ENCODE peak calls at places on chromosomes 16 and 17, in nine cellular contexts. One of them, this sample, is unnamed.

GRCh38 chr16:77213542-77214108 is 14.4 kb downstream of the SYCE1L start:
- DNase-seq in cardiac fibroblast: peak; percentile 90
- DNase-seq in GM13976: no peak
- DNase-seq in T-helper 2 cell: no peak
- DNase-seq in choroid plexus epithelial cell: peak; percentile 67
- DNase-seq in ascending aorta: no peak
- DNase-seq in activated B cell treated with CpG ODN at 0.5 μM for 24 hours: no peak
- DNase-seq in LHCN-M2: peak; percentile 95
- DNase-seq in GM03348: peak; percentile 68
- DNase-seq in this sample: peak; percentile 34

GRCh38 chr17:73338566-73339247 is 26.9 kb upstream of the CDC42EP4 start:
- DNase-seq in cardiac fibroblast: no peak
- DNase-seq in GM13976: no peak
- DNase-seq in T-helper 2 cell: no peak
- DNase-seq in choroid plexus epithelial cell: no peak
- DNase-seq in ascending aorta: no peak
- DNase-seq in activated B cell treated with CpG ODN at 0.5 μM for 24 hours: no peak
- DNase-seq in LHCN-M2: no peak
- DNase-seq in GM03348: no peak
- DNase-seq in this sample: no peak

GRCh38 chr16:84449156-84450140 is 55.0 kb downstream of the MEAK7 start:
- DNase-seq in cardiac fibroblast: no peak
- DNase-seq in GM13976: no peak
- DNase-seq in T-helper 2 cell: no peak
- DNase-seq in choroid plexus epithelial cell: no peak
- DNase-seq in ascending aorta: no peak
- DNase-seq in activated B cell treated with CpG ODN at 0.5 μM for 24 hours: no peak
- DNase-seq in LHCN-M2: no peak
- DNase-seq in GM03348: no peak
- DNase-seq in this sample: no peak

GRCh38 chr17:73474370-73474988 is 162.7 kb upstream of the CDC42EP4 start:
- DNase-seq in cardiac fibroblast: peak; percentile 65
- DNase-seq in GM13976: no peak
- DNase-seq in T-helper 2 cell: no peak
- DNase-seq in choroid plexus epithelial cell: peak; percentile 86
- DNase-seq in ascending aorta: no peak
- DNase-seq in activated B cell treated with CpG ODN at 0.5 μM for 24 hours: no peak
- DNase-seq in LHCN-M2: peak; percentile 1
- DNase-seq in GM03348: peak; percentile 61
- DNase-seq in this sample: peak; percentile 82

GRCh38 chr16:25040543-25040942 is 25.4 kb upstream of the ARHGAP17 start:
- DNase-seq in cardiac fibroblast: no peak
- DNase-seq in GM13976: no peak
- DNase-seq in T-helper 2 cell: peak; percentile 57
- DNase-seq in choroid plexus epithelial cell: no peak
- DNase-seq in ascending aorta: no peak
- DNase-seq in activated B cell treated with CpG ODN at 0.5 μM for 24 hours: peak; percentile 40
- DNase-seq in LHCN-M2: no peak
- DNase-seq in GM03348: no peak
- DNase-seq in this sample: no peak

GRCh38 chr16:56767018-56767417 is 37.1 kb downstream of the NUP93 start:
- DNase-seq in cardiac fibroblast: no peak
- DNase-seq in GM13976: no peak
- DNase-seq in T-helper 2 cell: no peak
- DNase-seq in choroid plexus epithelial cell: no peak
- DNase-seq in ascending aorta: no peak
- DNase-seq in activated B cell treated with CpG ODN at 0.5 μM for 24 hours: no peak
- DNase-seq in LHCN-M2: no peak
- DNase-seq in GM03348: no peak
- DNase-seq in this sample: no peak

GRCh38 chr16:49961087-49961486 is 63.9 kb upstream of the CNEP1R1 start:
- DNase-seq in cardiac fibroblast: peak; percentile 28
- DNase-seq in GM13976: no peak
- DNase-seq in T-helper 2 cell: no peak
- DNase-seq in choroid plexus epithelial cell: peak; percentile 48
- DNase-seq in ascending aorta: no peak
- DNase-seq in activated B cell treated with CpG ODN at 0.5 μM for 24 hours: no peak
- DNase-seq in LHCN-M2: no peak
- DNase-seq in GM03348: no peak
- DNase-seq in this sample: no peak

GRCh38 chr17:57256708-57257112 is 387 bp downstream of the MSI2 start:
- DNase-seq in cardiac fibroblast: peak; percentile 19
- DNase-seq in GM13976: no peak
- DNase-seq in T-helper 2 cell: peak; percentile 64
- DNase-seq in choroid plexus epithelial cell: peak; percentile 26
- DNase-seq in ascending aorta: no peak
- DNase-seq in activated B cell treated with CpG ODN at 0.5 μM for 24 hours: no peak
- DNase-seq in LHCN-M2: peak; percentile 19
- DNase-seq in GM03348: peak; percentile 48
- DNase-seq in this sample: no peak

GRCh38 chr16:1989826-1990335 is at the start of gene SYNGR3:
- DNase-seq in cardiac fibroblast: no peak
- DNase-seq in GM13976: peak; percentile 66
- DNase-seq in T-helper 2 cell: peak; percentile 35
- DNase-seq in choroid plexus epithelial cell: no peak
- DNase-seq in ascending aorta: no peak
- DNase-seq in activated B cell treated with CpG ODN at 0.5 μM for 24 hours: peak; percentile 38
- DNase-seq in LHCN-M2: no peak
- DNase-seq in GM03348: peak; percentile 47
- DNase-seq in this sample: no peak

GRCh38 chr17:142876-143784 is 5.8 kb downstream of the SCGB1C2 start:
- DNase-seq in cardiac fibroblast: no peak
- DNase-seq in GM13976: no peak
- DNase-seq in T-helper 2 cell: no peak
- DNase-seq in choroid plexus epithelial cell: no peak
- DNase-seq in ascending aorta: no peak
- DNase-seq in activated B cell treated with CpG ODN at 0.5 μM for 24 hours: peak; percentile 4
- DNase-seq in LHCN-M2: no peak
- DNase-seq in GM03348: no peak
- DNase-seq in this sample: peak; percentile 2

GRCh38 chr16:47715442-47716054 is 254.4 kb downstream of the PHKB start:
- DNase-seq in cardiac fibroblast: no peak
- DNase-seq in GM13976: no peak
- DNase-seq in T-helper 2 cell: peak; percentile 8
- DNase-seq in choroid plexus epithelial cell: no peak
- DNase-seq in ascending aorta: no peak
- DNase-seq in activated B cell treated with CpG ODN at 0.5 μM for 24 hours: no peak
- DNase-seq in LHCN-M2: no peak
- DNase-seq in GM03348: no peak
- DNase-seq in this sample: no peak

GRCh38 chr16:29012913-29013641 is 28.2 kb downstream of the LAT start:
- DNase-seq in cardiac fibroblast: no peak
- DNase-seq in GM13976: no peak
- DNase-seq in T-helper 2 cell: peak; percentile 94
- DNase-seq in choroid plexus epithelial cell: peak; percentile 15
- DNase-seq in ascending aorta: no peak
- DNase-seq in activated B cell treated with CpG ODN at 0.5 μM for 24 hours: no peak
- DNase-seq in LHCN-M2: no peak
- DNase-seq in GM03348: no peak
- DNase-seq in this sample: no peak

GRCh38 chr16:83956336-83957289 is 3.6 kb downstream of the OSGIN1 start:
- DNase-seq in cardiac fibroblast: peak; percentile 84
- DNase-seq in GM13976: peak; percentile 91
- DNase-seq in T-helper 2 cell: peak; percentile 71
- DNase-seq in choroid plexus epithelial cell: peak; percentile 88
- DNase-seq in ascending aorta: peak; percentile 36
- DNase-seq in activated B cell treated with CpG ODN at 0.5 μM for 24 hours: peak; percentile 66
- DNase-seq in LHCN-M2: peak; percentile 46
- DNase-seq in GM03348: peak; percentile 81
- DNase-seq in this sample: peak; percentile 78

GRCh38 chr17:81004336-81005015 is 12.8 kb downstream of the CHMP6 start:
- DNase-seq in cardiac fibroblast: no peak
- DNase-seq in GM13976: peak; percentile 54
- DNase-seq in T-helper 2 cell: peak; percentile 44
- DNase-seq in choroid plexus epithelial cell: no peak
- DNase-seq in ascending aorta: no peak
- DNase-seq in activated B cell treated with CpG ODN at 0.5 μM for 24 hours: no peak
- DNase-seq in LHCN-M2: no peak
- DNase-seq in GM03348: no peak
- DNase-seq in this sample: no peak

GRCh38 chr17:42087736-42088705 is 10.3 kb downstream of the ZNF385C start:
- DNase-seq in cardiac fibroblast: no peak
- DNase-seq in GM13976: no peak
- DNase-seq in T-helper 2 cell: no peak
- DNase-seq in choroid plexus epithelial cell: no peak
- DNase-seq in ascending aorta: no peak
- DNase-seq in activated B cell treated with CpG ODN at 0.5 μM for 24 hours: no peak
- DNase-seq in LHCN-M2: no peak
- DNase-seq in GM03348: no peak
- DNase-seq in this sample: no peak

GRCh38 chr17:77247609-77248008 is 106.8 kb downstream of the SEC14L1 start:
- DNase-seq in cardiac fibroblast: no peak
- DNase-seq in GM13976: no peak
- DNase-seq in T-helper 2 cell: no peak
- DNase-seq in choroid plexus epithelial cell: no peak
- DNase-seq in ascending aorta: no peak
- DNase-seq in activated B cell treated with CpG ODN at 0.5 μM for 24 hours: no peak
- DNase-seq in LHCN-M2: no peak
- DNase-seq in GM03348: no peak
- DNase-seq in this sample: no peak

GRCh38 chr16:76932541-76933211 is 258.3 kb upstream of the MON1B start:
- DNase-seq in cardiac fibroblast: peak; percentile 63
- DNase-seq in GM13976: no peak
- DNase-seq in T-helper 2 cell: peak; percentile 24
- DNase-seq in choroid plexus epithelial cell: peak; percentile 18
- DNase-seq in ascending aorta: no peak
- DNase-seq in activated B cell treated with CpG ODN at 0.5 μM for 24 hours: no peak
- DNase-seq in LHCN-M2: no peak
- DNase-seq in GM03348: no peak
- DNase-seq in this sample: no peak

GRCh38 chr17:3794890-3795757 is 5.9 kb downstream of the ITGAE start:
- DNase-seq in cardiac fibroblast: peak; percentile 64
- DNase-seq in GM13976: no peak
- DNase-seq in T-helper 2 cell: no peak
- DNase-seq in choroid plexus epithelial cell: peak; percentile 56
- DNase-seq in ascending aorta: no peak
- DNase-seq in activated B cell treated with CpG ODN at 0.5 μM for 24 hours: no peak
- DNase-seq in LHCN-M2: no peak
- DNase-seq in GM03348: peak; percentile 36
- DNase-seq in this sample: no peak

GRCh38 chr17:787641-788221 is 5.6 kb downstream of the MRM3 start:
- DNase-seq in cardiac fibroblast: no peak
- DNase-seq in GM13976: no peak
- DNase-seq in T-helper 2 cell: no peak
- DNase-seq in choroid plexus epithelial cell: no peak
- DNase-seq in ascending aorta: no peak
- DNase-seq in activated B cell treated with CpG ODN at 0.5 μM for 24 hours: no peak
- DNase-seq in LHCN-M2: no peak
- DNase-seq in GM03348: no peak
- DNase-seq in this sample: no peak

GRCh38 chr16:88732172-88732960 is 26.1 kb downstream of the CTU2 start:
- DNase-seq in cardiac fibroblast: no peak
- DNase-seq in GM13976: no peak
- DNase-seq in T-helper 2 cell: no peak
- DNase-seq in choroid plexus epithelial cell: no peak
- DNase-seq in ascending aorta: no peak
- DNase-seq in activated B cell treated with CpG ODN at 0.5 μM for 24 hours: no peak
- DNase-seq in LHCN-M2: no peak
- DNase-seq in GM03348: no peak
- DNase-seq in this sample: no peak

This sample was measured in heart right ventricle.